ENCODE peak calls at places on chromosomes 16 and 17, in nine cellular contexts. P, F, B, D, K, W, T, X and E are unnamed samples.

GRCh38 chr17:65561394-65562205 is at the start of gene AXIN2:
- DNase-seq in P (no peak), F (peak), B (peak), D (peak), K (peak), W (peak), T (peak), X (peak), E (peak)

GRCh38 chr17:67531291-67531690 is 154.2 kb downstream of the PITPNC1 start:
- DNase-seq in P (no peak), F (peak), B (peak), D (no peak), K (peak), W (no peak), T (no peak), X (no peak), E (peak)

GRCh38 chr17:83202002-83203000 is 122.9 kb downstream of the METRNL start:
- DNase-seq in P (no peak), F (no peak), B (no peak), D (no peak), K (peak), W (no peak), T (no peak), X (no peak), E (no peak)

GRCh38 chr16:78249056-78249455 is 149.6 kb downstream of the WWOX start:
- DNase-seq in P (no peak), F (no peak), B (no peak), D (no peak), K (peak), W (no peak), T (no peak), X (no peak), E (no peak)

GRCh38 chr17:228223-228615 is 46.8 kb upstream of the DOC2B start:
- DNase-seq in P (no peak), F (no peak), B (no peak), D (no peak), K (no peak), W (no peak), T (no peak), X (no peak), E (no peak)

GRCh38 chr17:35709874-35710273 is 21.6 kb upstream of the RASL10B start:
- DNase-seq in P (peak), F (peak), B (no peak), D (no peak), K (no peak), W (no peak), T (peak), X (no peak), E (no peak)

GRCh38 chr16:64952177-64952576 is 169.7 kb downstream of the CDH11 start:
- DNase-seq in P (peak), F (peak), B (no peak), D (no peak), K (no peak), W (no peak), T (peak), X (no peak), E (no peak)

GRCh38 chr16:27450836-27451341 is 48.9 kb downstream of the IL21R start:
- DNase-seq in P (no peak), F (peak), B (no peak), D (no peak), K (no peak), W (no peak), T (no peak), X (no peak), E (no peak)

GRCh38 chr17:15999141-15999973 is at the start of the genes TTC19 and ZSWIM7:
- DNase-seq in P (peak), F (peak), B (peak), D (peak), K (peak), W (peak), T (peak), X (peak), E (peak)

GRCh38 chr17:82468692-82469091 is 10.2 kb downstream of the NARF start:
- DNase-seq in P (no peak), F (peak), B (no peak), D (no peak), K (no peak), W (no peak), T (peak), X (no peak), E (no peak)

GRCh38 chr16:4404247-4404966 is 12.0 kb downstream of the CORO7 start:
- DNase-seq in P (no peak), F (peak), B (no peak), D (peak), K (peak), W (peak), T (no peak), X (no peak), E (no peak)

GRCh38 chr17:43734376-43734775 is 24.2 kb downstream of the SOST start:
- DNase-seq in P (peak), F (peak), B (no peak), D (no peak), K (no peak), W (no peak), T (peak), X (no peak), E (no peak)

GRCh38 chr17:40251576-40251975 is 32.5 kb downstream of the WIPF2 start:
- DNase-seq in P (peak), F (peak), B (no peak), D (no peak), K (no peak), W (no peak), T (peak), X (peak), E (no peak)

GRCh38 chr16:11340710-11341109 is 4.5 kb upstream of the RMI2 start:
- DNase-seq in P (no peak), F (no peak), B (no peak), D (no peak), K (no peak), W (no peak), T (no peak), X (no peak), E (no peak)

GRCh38 chr16:85420501-85421337 is 192.4 kb upstream of the GSE1 start:
- DNase-seq in P (no peak), F (peak), B (peak), D (peak), K (peak), W (peak), T (peak), X (peak), E (peak)

GRCh38 chr17:14396542-14396941 is 95.7 kb downstream of the HS3ST3B1 start:
- DNase-seq in P (no peak), F (peak), B (no peak), D (no peak), K (no peak), W (no peak), T (peak), X (no peak), E (no peak)

GRCh38 chr17:64155751-64156544 is 26.0 kb upstream of the ERN1 start:
- DNase-seq in P (no peak), F (peak), B (no peak), D (no peak), K (no peak), W (no peak), T (peak), X (no peak), E (no peak)

GRCh38 chr16:69724981-69725479 is 1.3 kb downstream of the NQO1 start:
- DNase-seq in P (no peak), F (peak), B (no peak), D (no peak), K (no peak), W (no peak), T (no peak), X (no peak), E (no peak)

GRCh38 chr17:82031303-82031884 is at the start of gene RAC3:
- DNase-seq in P (no peak), F (peak), B (peak), D (no peak), K (no peak), W (no peak), T (peak), X (no peak), E (peak)

GRCh38 chr17:45388604-45389325 is 43.9 kb downstream of the ARHGAP27 start:
- DNase-seq in P (no peak), F (peak), B (no peak), D (no peak), K (no peak), W (no peak), T (peak), X (no peak), E (no peak)

GRCh38 chr16:46884513-46885293 is 541 bp downstream of the GPT2 start:
- DNase-seq in P (no peak), F (peak), B (no peak), D (no peak), K (no peak), W (peak), T (peak), X (no peak), E (peak)

GRCh38 chr17:30253316-30253715 is 17.8 kb upstream of the SLC6A4 start:
- DNase-seq in P (no peak), F (no peak), B (no peak), D (no peak), K (no peak), W (no peak), T (no peak), X (no peak), E (no peak)

GRCh38 chr16:67988675-67989074 is 8.4 kb upstream of the DPEP3 start:
- DNase-seq in P (no peak), F (no peak), B (no peak), D (no peak), K (no peak), W (no peak), T (no peak), X (no peak), E (no peak)

GRCh38 chr17:1967092-1967662 is 58.0 kb downstream of the RTN4RL1 start:
- DNase-seq in P (no peak), F (no peak), B (no peak), D (no peak), K (peak), W (no peak), T (no peak), X (no peak), E (peak)

GRCh38 chr17:69468211-69468610 is 53.7 kb downstream of the MAP2K6 start:
- DNase-seq in P (peak), F (no peak), B (no peak), D (no peak), K (no peak), W (no peak), T (no peak), X (no peak), E (no peak)

GRCh38 chr16:53893731-53894435 is 189.9 kb downstream of the FTO start:
- DNase-seq in P (peak), F (peak), B (no peak), D (no peak), K (no peak), W (no peak), T (peak), X (peak), E (no peak)

GRCh38 chr16:66326995-66327513 is 39.4 kb upstream of the CDH5 start:
- DNase-seq in P (no peak), F (no peak), B (no peak), D (peak), K (no peak), W (no peak), T (no peak), X (no peak), E (no peak)

GRCh38 chr17:65438708-65439294 is 122.6 kb downstream of the AXIN2 start:
- DNase-seq in P (no peak), F (no peak), B (no peak), D (no peak), K (no peak), W (no peak), T (peak), X (no peak), E (no peak)

GRCh38 chr16:48384982-48385271 is 286 bp downstream of the SIAH1 start:
- DNase-seq in P (no peak), F (peak), B (peak), D (no peak), K (no peak), W (no peak), T (no peak), X (peak), E (peak)

GRCh38 chr17:17685775-17686291 is 4.6 kb downstream of the RAI1 start:
- DNase-seq in P (no peak), F (peak), B (no peak), D (no peak), K (no peak), W (no peak), T (peak), X (peak), E (no peak)

GRCh38 chr17:60353773-60354172 is 38.2 kb downstream of the USP32 start:
- DNase-seq in P (no peak), F (no peak), B (no peak), D (no peak), K (no peak), W (no peak), T (no peak), X (no peak), E (no peak)

GRCh38 chr17:72984925-72985322 is 107.6 kb downstream of the SLC39A11 start:
- DNase-seq in P (no peak), F (peak), B (no peak), D (no peak), K (no peak), W (no peak), T (no peak), X (peak), E (no peak)

GRCh38 chr17:48517478-48517877 is 13.3 kb downstream of the HOXB1 start:
- DNase-seq in P (no peak), F (no peak), B (no peak), D (no peak), K (no peak), W (no peak), T (no peak), X (no peak), E (no peak)

GRCh38 chr16:56428087-56428486 is 2.7 kb upstream of the AMFR start:
- DNase-seq in P (no peak), F (no peak), B (no peak), D (no peak), K (no peak), W (no peak), T (no peak), X (no peak), E (no peak)

GRCh38 chr16:48408688-48409087 is 23.5 kb upstream of the SIAH1 start:
- DNase-seq in P (no peak), F (peak), B (no peak), D (no peak), K (no peak), W (no peak), T (peak), X (no peak), E (no peak)

GRCh38 chr16:50901062-50901461 is 159.2 kb downstream of the CYLD start:
- DNase-seq in P (no peak), F (no peak), B (no peak), D (no peak), K (no peak), W (no peak), T (no peak), X (no peak), E (no peak)

GRCh38 chr16:50900391-50900942 is 158.6 kb downstream of the CYLD start:
- DNase-seq in P (no peak), F (no peak), B (no peak), D (no peak), K (no peak), W (no peak), T (no peak), X (no peak), E (no peak)

GRCh38 chr16:50902457-50902856 is 160.6 kb downstream of the CYLD start:
- DNase-seq in P (no peak), F (no peak), B (no peak), D (no peak), K (no peak), W (no peak), T (no peak), X (no peak), E (no peak)
- TF ChIP-seq CTCF in P (no peak), F (no peak), B (no peak), D (no peak), K (no peak), W (no peak), T (no peak), X (no peak), E (no peak)

GRCh38 chr17:79595471-79595870 is 15.4 kb downstream of the RBFOX3 start:
- DNase-seq in P (no peak), F (no peak), B (no peak), D (no peak), K (no peak), W (no peak), T (no peak), X (no peak), E (no peak)

GRCh38 chr17:79597040-79597439 is 13.8 kb downstream of the RBFOX3 start:
- DNase-seq in P (no peak), F (no peak), B (no peak), D (no peak), K (no peak), W (no peak), T (no peak), X (no peak), E (no peak)

GRCh38 chr17:79595956-79596355 is 14.9 kb downstream of the RBFOX3 start:
- DNase-seq in P (no peak), F (no peak), B (no peak), D (no peak), K (no peak), W (no peak), T (no peak), X (no peak), E (no peak)

GRCh38 chr17:79600071-79600470 is 10.8 kb downstream of the RBFOX3 start:
- DNase-seq in P (no peak), F (no peak), B (no peak), D (no peak), K (no peak), W (no peak), T (no peak), X (no peak), E (no peak)

GRCh38 chr17:79597996-79598557 is 12.8 kb downstream of the RBFOX3 start:
- DNase-seq in P (no peak), F (no peak), B (no peak), D (no peak), K (no peak), W (no peak), T (no peak), X (no peak), E (no peak)
- TF ChIP-seq CTCF in P (no peak), F (no peak), B (no peak), D (peak), K (peak), W (no peak), T (no peak), X (no peak), E (no peak)

DNA sequence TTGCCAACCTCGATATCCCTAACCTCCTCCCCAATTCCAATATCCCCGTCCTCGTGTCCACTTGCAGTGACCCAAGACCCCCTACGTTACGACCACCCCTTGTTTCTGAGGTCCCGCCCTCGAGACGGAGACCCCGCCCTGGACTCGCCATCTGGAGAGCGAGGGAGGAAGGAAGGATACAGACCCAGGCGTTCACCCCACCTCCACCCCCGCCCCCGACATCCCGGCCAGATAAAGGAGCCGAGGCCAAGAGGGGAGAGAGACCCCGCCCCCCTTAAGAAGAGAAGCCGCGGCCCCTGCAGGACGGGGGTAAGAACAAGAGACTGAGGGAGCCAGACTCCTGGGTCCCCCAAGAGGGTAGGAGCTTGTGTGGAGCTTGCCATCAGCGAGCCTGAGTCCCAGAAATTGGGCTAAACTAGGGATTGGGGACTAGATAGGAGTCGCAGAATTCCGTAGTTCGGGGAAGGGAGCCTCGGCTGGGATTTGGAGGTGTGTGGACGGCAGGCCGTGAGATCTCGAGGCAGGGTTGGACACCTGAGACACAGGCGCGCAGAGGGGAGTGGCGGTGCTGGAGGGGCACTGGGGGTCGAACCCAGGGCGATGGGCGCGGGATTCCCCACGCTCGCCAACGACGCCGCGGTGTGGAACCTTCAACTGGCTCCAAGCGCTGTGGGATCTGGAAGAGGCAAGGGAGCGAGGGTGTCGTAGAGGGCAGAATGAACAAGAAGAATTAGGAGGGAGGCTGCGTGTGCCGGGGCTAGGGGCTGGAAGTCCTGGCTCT is at the start of gene BCL6B:
- DNase-seq in P (no peak), F (no peak), B (no peak), D (no peak), K (peak), W (no peak), T (no peak), X (no peak), E (no peak)
- TF ChIP-seq CTCF in P (no peak), F (no peak), B (no peak), D (no peak), K (no peak), W (no peak), T (no peak), X (no peak), E (no peak)

GRCh38 chr17:80929449-80929848 is 62.2 kb upstream of the CHMP6 start:
- DNase-seq in P (no peak), F (no peak), B (no peak), D (no peak), K (no peak), W (no peak), T (no peak), X (no peak), E (no peak)
- TF ChIP-seq CTCF in P (no peak), F (no peak), B (no peak), D (no peak), K (no peak), W (no peak), T (no peak), X (no peak), E (no peak)

GRCh38 chr17:79796570-79797491 is at the start of gene CBX8:
- DNase-seq in P (peak), F (peak), B (peak), D (peak), K (peak), W (peak), T (peak), X (peak), E (peak)
- TF ChIP-seq CTCF in P (peak), F (no peak), B (no peak), D (peak), K (no peak), W (no peak), T (peak), X (no peak), E (peak)

GRCh38 chr17:74842146-74842598 is 17.5 kb downstream of the GRIN2C start:
- DNase-seq in P (no peak), F (peak), B (no peak), D (no peak), K (no peak), W (no peak), T (no peak), X (no peak), E (no peak)

GRCh38 chr17:74840500-74840899 is 19.2 kb downstream of the GRIN2C start:
- DNase-seq in P (no peak), F (no peak), B (no peak), D (no peak), K (no peak), W (no peak), T (no peak), X (no peak), E (no peak)

GRCh38 chr17:74843352-74843627 is 16.4 kb downstream of the GRIN2C start:
- DNase-seq in P (no peak), F (no peak), B (no peak), D (no peak), K (peak), W (no peak), T (no peak), X (no peak), E (no peak)

GRCh38 chr17:74840989-74841666 is 18.6 kb downstream of the GRIN2C start:
- DNase-seq in P (no peak), F (peak), B (no peak), D (no peak), K (no peak), W (no peak), T (peak), X (peak), E (no peak)

DNA sequence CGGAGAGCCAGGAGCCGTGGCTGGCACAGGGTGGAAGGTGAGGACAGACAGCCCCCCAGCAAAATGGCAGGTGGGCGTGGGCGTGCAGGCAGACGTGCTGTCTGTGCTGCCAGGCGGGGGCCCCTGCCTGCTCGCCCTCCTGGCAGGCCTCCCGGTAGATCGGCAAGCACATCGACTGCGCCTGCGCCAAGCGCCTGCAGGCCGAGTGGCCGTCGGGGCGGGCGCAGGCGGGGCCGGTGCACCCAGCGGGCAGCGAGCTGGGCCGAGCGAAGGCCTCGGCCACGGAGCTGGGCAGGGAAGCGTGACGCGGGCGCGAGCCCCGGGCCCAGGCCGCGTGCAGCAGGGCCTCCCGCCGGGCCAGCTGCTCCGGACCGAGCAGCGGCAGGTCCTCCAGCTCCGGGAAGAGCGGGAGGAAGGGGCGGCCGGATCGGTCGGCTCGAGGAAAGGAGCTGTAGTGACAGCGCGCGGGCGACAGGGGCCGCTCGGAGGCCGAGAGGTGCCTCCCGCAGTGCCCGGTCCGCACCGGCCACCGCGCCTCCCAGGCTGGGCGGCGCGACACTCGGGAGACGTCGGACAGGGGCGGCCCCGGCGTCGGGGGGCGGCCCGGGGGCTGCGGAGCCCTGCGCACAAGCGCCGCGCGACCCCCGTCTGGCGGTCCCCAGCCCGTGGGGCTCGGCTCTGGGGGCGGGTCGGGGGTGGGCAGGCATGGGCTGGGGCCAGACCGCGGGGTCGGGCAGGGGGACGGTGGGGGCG is 16.9 kb downstream of the GRIN2C start:
- DNase-seq in P (no peak), F (peak), B (peak), D (peak), K (peak), W (peak), T (peak), X (peak), E (peak)
- TF ChIP-seq CTCF in P (peak), F (peak), B (peak), D (peak), K (peak), W (peak), T (peak), X (peak), E (peak)

GRCh38 chr16:20675488-20676267 is 21.8 kb downstream of the ACSM1 start:
- DNase-seq in P (no peak), F (peak), B (peak), D (no peak), K (peak), W (no peak), T (no peak), X (peak), E (peak)
- TF ChIP-seq CTCF in P (no peak), F (no peak), B (no peak), D (no peak), K (no peak), W (no peak), T (no peak), X (no peak), E (no peak)

GRCh38 chr17:53217311-53217710 is 605.4 kb upstream of the KIF2B start:
- DNase-seq in P (no peak), F (no peak), B (no peak), D (no peak), K (no peak), W (no peak), T (no peak), X (peak), E (no peak)
- TF ChIP-seq CTCF in P (no peak), F (no peak), B (no peak), D (no peak), K (no peak), W (no peak), T (no peak), X (no peak), E (no peak)